ENCODE peak calls at places on chromosomes 13 and 19, in seven cellular contexts. X is pancreas; K is CD8-positive, alpha-beta T cell; M is bronchial epithelial cell; T is psoas muscle; N is progenitor cell of endocrine pancreas; E is WTC11. Y is an unnamed sample.

GRCh38 chr13:102328909-102329308 is 72.9 kb downstream of the FGF14 start:
- DNase-seq in X (no peak), K (no peak), M (no peak), T (no peak), N (no peak), E (no peak), Y (no peak)

GRCh38 chr19:35944553-35944952 is 8.4 kb downstream of the LRFN3 start:
- DNase-seq in X (no peak), K (no peak), M (no peak), T (no peak), N (no peak), E (no peak), Y (no peak)

GRCh38 chr13:50908371-50908770 is 1.2 kb upstream of the RNASEH2B start:
- DNase-seq in X (no peak), K (no peak), M (no peak), T (no peak), N (no peak), E (no peak), Y (no peak)

GRCh38 chr13:96542986-96543385 is 451.3 kb downstream of the OXGR1 start:
- DNase-seq in X (no peak), K (no peak), M (no peak), T (no peak), N (no peak), E (no peak), Y (no peak)

GRCh38 chr19:29060833-29061364 is 152.1 kb downstream of the UQCRFS1 start:
- DNase-seq in X (no peak), K (no peak), M (no peak), T (no peak), N (no peak), E (no peak), Y (no peak)

GRCh38 chr19:15091918-15092753 is 10.1 kb downstream of the OR1I1 start:
- DNase-seq in X (peak), K (peak), M (peak), T (no peak), N (no peak), E (peak), Y (peak)

GRCh38 chr19:38511074-38511708 is 77.7 kb downstream of the RYR1 start:
- DNase-seq in X (no peak), K (no peak), M (no peak), T (no peak), N (no peak), E (no peak), Y (no peak)

GRCh38 chr13:101978546-101979315 is 423.1 kb downstream of the FGF14 start:
- DNase-seq in X (no peak), K (no peak), M (no peak), T (no peak), N (no peak), E (no peak), Y (no peak)

DNA sequence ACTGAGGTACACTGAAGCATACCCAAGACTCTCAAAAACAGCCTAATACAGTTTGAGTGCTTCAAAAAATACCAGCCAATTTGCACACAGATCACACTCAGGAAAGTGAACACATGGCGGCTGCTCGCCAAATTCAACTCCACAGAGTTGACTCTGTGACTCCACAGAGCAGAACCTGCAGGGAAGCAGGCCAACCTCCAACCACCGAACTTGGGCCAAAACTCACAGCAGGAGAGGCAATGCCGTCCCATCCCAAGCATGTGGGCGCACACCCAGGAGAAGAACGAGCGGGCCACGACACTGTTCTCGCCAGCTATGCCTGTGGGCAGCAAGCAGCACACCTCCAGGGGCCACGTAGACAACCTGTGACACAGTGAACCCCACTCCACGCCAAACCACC is 21.1 kb downstream of the ELL start:
- DNase-seq in X (peak), K (no peak), M (no peak), T (peak), N (no peak), E (no peak), Y (no peak)
- TF ChIP-seq CTCF in X (no peak), K (no peak), M (no peak), T (no peak), N (no peak), E (no peak), Y (no peak)

DNA sequence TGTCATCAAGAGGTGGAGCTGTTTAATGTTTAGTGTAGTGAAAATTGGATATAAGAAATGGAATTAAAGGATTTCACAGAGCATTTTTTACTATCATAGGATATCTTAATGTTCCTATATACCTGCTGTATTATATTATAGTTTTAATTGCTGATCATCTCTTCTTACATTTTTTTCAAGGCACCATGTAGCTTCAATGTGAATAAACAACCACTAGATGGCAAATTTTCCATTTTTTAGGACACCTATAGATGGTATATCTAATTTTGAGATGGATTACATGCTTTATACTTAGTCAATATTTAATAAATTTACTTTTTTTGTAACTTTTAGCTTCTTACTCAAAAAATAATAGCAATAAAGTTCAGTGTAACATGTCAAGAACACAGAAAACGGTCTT is 9.0 kb upstream of the ATXN8OS start:
- DNase-seq in X (no peak), K (no peak), M (peak), T (no peak), N (no peak), E (no peak), Y (no peak)
- TF ChIP-seq CTCF in X (no peak), K (no peak), M (peak), T (no peak), N (peak), E (no peak), Y (no peak)

GRCh38 chr13:73273737-73274136 is 214.9 kb downstream of the KLF5 start:
- DNase-seq in X (no peak), K (no peak), M (peak), T (no peak), N (no peak), E (no peak), Y (no peak)

GRCh38 chr13:73273276-73273675 is 214.5 kb downstream of the KLF5 start:
- DNase-seq in X (no peak), K (no peak), M (no peak), T (no peak), N (no peak), E (no peak), Y (no peak)

GRCh38 chr13:73272831-73273230 is 214.0 kb downstream of the KLF5 start:
- DNase-seq in X (no peak), K (no peak), M (no peak), T (no peak), N (no peak), E (no peak), Y (no peak)

GRCh38 chr13:73274147-73274546 is 215.3 kb downstream of the KLF5 start:
- DNase-seq in X (no peak), K (no peak), M (no peak), T (no peak), N (no peak), E (no peak), Y (no peak)

GRCh38 chr13:73275163-73275562 is 216.4 kb downstream of the KLF5 start:
- DNase-seq in X (no peak), K (no peak), M (no peak), T (no peak), N (no peak), E (no peak), Y (no peak)
- TF ChIP-seq CTCF in X (no peak), K (no peak), M (no peak), T (no peak), N (peak), E (no peak), Y (no peak)

GRCh38 chr13:113724780-113725315 is 34.2 kb upstream of the TMEM255B start:
- DNase-seq in X (peak), K (peak), M (peak), T (peak), N (peak), E (peak), Y (peak)

GRCh38 chr13:113728571-113729054 is 30.4 kb upstream of the TMEM255B start:
- DNase-seq in X (no peak), K (no peak), M (no peak), T (no peak), N (no peak), E (no peak), Y (no peak)

GRCh38 chr13:113729329-113730019 is 29.6 kb upstream of the TMEM255B start:
- DNase-seq in X (no peak), K (no peak), M (no peak), T (peak), N (no peak), E (no peak), Y (no peak)

GRCh38 chr13:113724016-113724758 is 34.8 kb upstream of the TMEM255B start:
- DNase-seq in X (peak), K (no peak), M (no peak), T (no peak), N (no peak), E (no peak), Y (no peak)

DNA sequence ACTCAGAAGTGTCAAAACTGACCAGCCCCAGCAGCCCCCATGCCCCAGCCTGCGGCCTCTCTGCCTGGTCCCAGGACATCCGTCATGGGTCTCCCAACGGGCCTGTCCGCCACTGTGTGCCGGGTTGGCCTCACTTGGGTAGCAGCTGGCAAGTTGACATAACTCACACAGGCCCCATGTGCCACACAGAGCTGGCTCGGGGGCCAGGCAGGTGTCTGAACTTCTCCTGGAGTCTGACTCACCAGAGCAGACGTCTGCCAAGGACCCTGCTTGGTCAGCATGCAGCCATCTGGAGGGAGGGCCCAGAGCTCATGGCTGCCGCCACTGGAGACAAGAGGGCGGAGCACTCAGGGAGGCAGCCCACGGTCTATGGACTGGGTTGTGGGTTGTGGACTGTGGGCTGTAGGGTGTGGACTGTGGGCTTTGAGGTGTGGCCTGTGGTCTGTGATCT is 32.0 kb upstream of the TMEM255B start:
- DNase-seq in X (peak), K (no peak), M (peak), T (peak), N (no peak), E (no peak), Y (no peak)
- TF ChIP-seq CTCF in X (no peak), K (no peak), M (no peak), T (no peak), N (no peak), E (no peak), Y (no peak)

GRCh38 chr13:23348270-23349126 is 85.0 kb downstream of the SACS start:
- DNase-seq in X (no peak), K (no peak), M (peak), T (no peak), N (no peak), E (no peak), Y (no peak)
- TF ChIP-seq CTCF in X (no peak), K (no peak), M (peak), T (no peak), N (no peak), E (no peak), Y (no peak)

GRCh38 chr13:111531505-111531904 is 211.1 kb downstream of the TEX29 start:
- DNase-seq in X (peak), K (no peak), M (peak), T (no peak), N (no peak), E (no peak), Y (no peak)

GRCh38 chr13:111525320-111526118 is 205.1 kb downstream of the TEX29 start:
- DNase-seq in X (no peak), K (no peak), M (no peak), T (no peak), N (no peak), E (no peak), Y (no peak)

GRCh38 chr13:111530137-111530536 is 209.7 kb downstream of the TEX29 start:
- DNase-seq in X (no peak), K (no peak), M (no peak), T (no peak), N (no peak), E (no peak), Y (no peak)

GRCh38 chr13:111526922-111527321 is 206.5 kb downstream of the TEX29 start:
- DNase-seq in X (no peak), K (no peak), M (no peak), T (no peak), N (no peak), E (no peak), Y (no peak)

GRCh38 chr13:111528513-111528912 is 208.1 kb downstream of the TEX29 start:
- DNase-seq in X (no peak), K (no peak), M (no peak), T (no peak), N (no peak), E (no peak), Y (no peak)
- TF ChIP-seq CTCF in X (no peak), K (no peak), M (no peak), T (no peak), N (no peak), E (no peak), Y (no peak)

Y was measured in CD14-positive monocyte.